ENCODE peak calls at places on chromosomes 6 and 20, in nine cellular contexts. L is mesendoderm; T is cardiac muscle cell; V is HFF-Myc; E is CD14-positive monocyte; X is pancreas; J is activated naive CD4-positive, alpha-beta T cell; Q is naive thymus-derived CD8-positive, alpha-beta T cell; K is NCI-H460. H is an unnamed sample.

GRCh38 chr6:3293271-3294155 is 34.8 kb downstream of the PSMG4 start:
- DNase-seq in T (peak; percentile 70), E (no peak), V (no peak), L (no peak), X (no peak), Q (no peak), J (no peak), K (no peak), H (no peak)

GRCh38 chr20:54643761-54644160 is 168.4 kb downstream of the DOK5 start:
- DNase-seq in Q (no peak), J (no peak), X (peak; percentile 17), T (no peak), E (no peak), V (peak; percentile 44), K (no peak), L (no peak), H (peak; percentile 72)

GRCh38 chr6:23013776-23014175 is 444.4 kb downstream of the HDGFL1 start:
- DNase-seq in Q (no peak), T (no peak), V (no peak), J (no peak), E (no peak), X (no peak), K (no peak), L (peak; percentile 52), H (no peak)

GRCh38 chr6:87473419-87473903 is 687 bp downstream of the SLC35A1 start:
- DNase-seq in J (no peak), V (peak; percentile 12), T (no peak), L (no peak), E (no peak), Q (peak; percentile 38), K (peak; percentile 4), X (no peak), H (peak; percentile 5)

GRCh38 chr6:129593233-129593564 is 116.8 kb downstream of the ARHGAP18 start:
- DNase-seq in Q (no peak), J (no peak), T (no peak), L (no peak), E (no peak), X (no peak), K (no peak), V (no peak), H (no peak)

GRCh38 chr6:39801456-39802251 is 9.5 kb downstream of the DAAM2 start:
- DNase-seq in J (no peak), Q (no peak), K (no peak), V (no peak), L (no peak), X (no peak), T (no peak), E (no peak), H (no peak)

GRCh38 chr6:11812439-11812838 is 33.8 kb upstream of the ADTRP start:
- DNase-seq in L (no peak), Q (no peak), X (no peak), J (no peak), V (no peak), E (no peak), K (no peak), T (no peak), H (no peak)

GRCh38 chr6:41371992-41372525 is 36.7 kb downstream of the NCR2 start:
- DNase-seq in T (peak; percentile 44), E (no peak), J (no peak), V (no peak), L (peak; percentile 66), Q (no peak), K (no peak), X (no peak), H (no peak)

GRCh38 chr6:132289761-132290160 is 111.5 kb downstream of the MOXD1 start:
- DNase-seq in L (no peak), J (no peak), V (no peak), Q (no peak), X (no peak), E (no peak), K (no peak), T (no peak), H (no peak)

GRCh38 chr6:127554435-127555006 is 22.5 kb upstream of the C6orf58 start:
- DNase-seq in Q (no peak), K (peak; percentile 39), E (no peak), T (peak; percentile 39), J (no peak), L (peak; percentile 80), X (no peak), V (peak; percentile 14), H (no peak)

GRCh38 chr6:2793491-2794151 is 28.4 kb downstream of the WRNIP1 start:
- DNase-seq in E (peak; percentile 87), K (no peak), X (no peak), V (no peak), J (no peak), Q (no peak), L (no peak), T (peak; percentile 61), H (no peak)

GRCh38 chr6:170205126-170205525 is 85.8 kb downstream of the DLL1 start:
- DNase-seq in X (no peak), V (no peak), E (no peak), K (no peak), J (no peak), L (no peak), T (no peak), Q (no peak), H (no peak)

GRCh38 chr6:79261666-79262065 is 27.2 kb upstream of the HMGN3 start:
- DNase-seq in V (no peak), X (no peak), J (no peak), T (no peak), Q (no peak), E (no peak), L (no peak), K (no peak), H (no peak)

GRCh38 chr6:29465279-29465678 is 8.3 kb downstream of the OR2H1 start:
- DNase-seq in K (no peak), J (no peak), T (no peak), L (no peak), V (no peak), X (no peak), E (no peak), Q (no peak), H (no peak)

GRCh38 chr6:144585217-144585814 is 300.2 kb downstream of the UTRN start:
- DNase-seq in K (peak; percentile 42), T (peak; percentile 64), X (no peak), L (peak; percentile 49), J (no peak), E (no peak), Q (no peak), V (peak; percentile 26), H (peak; percentile 29)

GRCh38 chr6:44856495-44856878 is 469.0 kb downstream of the CDC5L start:
- DNase-seq in J (no peak), K (no peak), Q (no peak), X (no peak), T (no peak), V (no peak), E (no peak), L (no peak), H (no peak)

GRCh38 chr6:25169551-25170335 is 109.4 kb upstream of the CARMIL1 start:
- DNase-seq in L (no peak), T (no peak), X (no peak), E (no peak), K (no peak), V (no peak), Q (no peak), J (no peak), H (no peak)

GRCh38 chr20:9374068-9374467 is 140.3 kb upstream of the LAMP5 start:
- DNase-seq in X (no peak), E (no peak), J (no peak), T (no peak), L (no peak), V (no peak), K (no peak), Q (no peak), H (no peak)

GRCh38 chr20:58665606-58666005 is 14.5 kb downstream of the STX16 start:
- DNase-seq in L (no peak), T (no peak), X (no peak), V (no peak), J (no peak), K (no peak), E (no peak), Q (no peak), H (no peak)

GRCh38 chr6:42441059-42441471 is 10.7 kb downstream of the TRERF1 start:
- DNase-seq in T (no peak), Q (no peak), V (no peak), K (no peak), X (no peak), E (no peak), J (no peak), L (no peak), H (no peak)

GRCh38 chr6:134520181-134521115 is 202.5 kb upstream of the SGK1 start:
- DNase-seq in K (no peak), V (no peak), E (no peak), Q (no peak), L (no peak), X (no peak), J (no peak), T (no peak), H (no peak)

GRCh38 chr6:132819405-132820145 is 5.2 kb downstream of the RPS12 start:
- DNase-seq in T (no peak), L (no peak), J (no peak), V (no peak), K (peak; percentile 24), Q (no peak), X (no peak), E (no peak), H (no peak)

GRCh38 chr20:13771853-13772453 is 12.8 kb downstream of the ESF1 start:
- DNase-seq in K (no peak), E (no peak), Q (no peak), V (no peak), L (peak; percentile 8), T (peak; percentile 51), X (no peak), J (no peak), H (no peak)

GRCh38 chr6:3073382-3073781 is 5.1 kb downstream of the RIPK1 start:
- DNase-seq in X (no peak), T (no peak), V (no peak), E (no peak), L (no peak), K (no peak), J (no peak), Q (no peak), H (no peak)

GRCh38 chr20:32152421-32153155 is 43.1 kb downstream of the TM9SF4 start:
- DNase-seq in Q (no peak), V (no peak), T (no peak), J (no peak), X (no peak), K (no peak), L (no peak), E (no peak), H (no peak)

GRCh38 chr6:145015739-145016558 is 719.4 kb downstream of the EPM2A start:
- DNase-seq in E (peak; percentile 52), L (peak; percentile 75), T (no peak), J (no peak), X (no peak), Q (no peak), K (peak; percentile 14), V (peak; percentile 88), H (peak; percentile 85)

GRCh38 chr20:24778585-24779031 is 170.5 kb upstream of the CST7 start:
- DNase-seq in J (no peak), K (no peak), X (peak; percentile 84), E (peak; percentile 30), T (no peak), V (no peak), Q (no peak), L (no peak), H (no peak)

GRCh38 chr6:144417686-144418085 is 132.6 kb downstream of the UTRN start:
- DNase-seq in K (no peak), L (no peak), J (no peak), T (no peak), X (no peak), V (no peak), E (no peak), Q (no peak), H (no peak)

H was measured in fibroblast of the conjunctiva.